ENCODE peak calls at places on chromosomes 4 and X, in six cellular contexts. G is psoas muscle, N is OCI-LY7, T is iris pigment epithelial cell, S is neuronal stem cell, W is transverse colon. H is an unnamed sample.

GRCh38 chrX:78384486-78384885 is 57.1 kb upstream of the CYSLTR1 start:
- DNase-seq in G (no peak), N (no peak), T (no peak), S (no peak), W (no peak), H (no peak)

GRCh38 chrX:41720125-41720780 is 3.7 kb upstream of the GPR82 start:
- DNase-seq in G (no peak), N (peak), T (peak), S (no peak), W (peak), H (peak)

GRCh38 chr4:26860922-26861433 is 337 bp downstream of the STIM2 start:
- DNase-seq in G (peak), N (peak), T (peak), S (peak), W (peak), H (peak)

GRCh38 chr4:70705146-70705855 is 16.5 kb upstream of the RUFY3 start:
- DNase-seq in G (peak), N (peak), T (peak), S (peak), W (peak), H (peak)

GRCh38 chr4:152064753-152065152 is 303.9 kb upstream of the GATB start:
- DNase-seq in G (no peak), N (no peak), T (no peak), S (no peak), W (no peak), H (no peak)

GRCh38 chrX:141375011-141375730 is 132.9 kb upstream of the SPANXC start:
- DNase-seq in G (no peak), N (no peak), T (peak), S (no peak), W (no peak), H (no peak)

GRCh38 chrX:40099046-40099968 is 1.5 kb upstream of the BCOR start:
- DNase-seq in G (peak), N (peak), T (peak), S (no peak), W (peak), H (peak)

GRCh38 chrX:69951756-69952155 is 98.0 kb downstream of the AWAT2 start:
- DNase-seq in G (no peak), N (no peak), T (no peak), S (no peak), W (no peak), H (no peak)

GRCh38 chr4:156774422-156774821 is 197.2 kb downstream of the PDGFC start:
- DNase-seq in G (peak), N (no peak), T (peak), S (no peak), W (no peak), H (no peak)

GRCh38 chrX:129577473-129577872 is 37.4 kb downstream of the OCRL start:
- DNase-seq in G (no peak), N (no peak), T (peak), S (no peak), W (no peak), H (no peak)

GRCh38 chr4:148203056-148203898 is 238.9 kb downstream of the NR3C2 start:
- DNase-seq in G (no peak), N (no peak), T (no peak), S (peak), W (no peak), H (no peak)

GRCh38 chrX:1138476-1138875 is 74.0 kb downstream of the CRLF2 start:
- DNase-seq in G (peak), N (no peak), T (no peak), S (no peak), W (no peak), H (no peak)

GRCh38 chr4:13093170-13093569 is 391.0 kb downstream of the RAB28 start:
- DNase-seq in G (no peak), N (no peak), T (no peak), S (no peak), W (no peak), H (no peak)

GRCh38 chrX:49155243-49155899 is 7.2 kb upstream of the MAGIX start:
- DNase-seq in G (no peak), N (peak), T (peak), S (peak), W (peak), H (peak)

GRCh38 chr4:53997901-53998300 is 66.5 kb downstream of the CHIC2 start:
- DNase-seq in G (no peak), N (no peak), T (no peak), S (no peak), W (no peak), H (no peak)

GRCh38 chr4:46878641-46879040 is 30.4 kb downstream of the COX7B2 start:
- DNase-seq in G (no peak), N (no peak), T (no peak), S (no peak), W (no peak), H (no peak)

GRCh38 chrX:51568586-51568985 is 50.1 kb downstream of the CENPVL3 start:
- DNase-seq in G (no peak), N (no peak), T (peak), S (no peak), W (no peak), H (no peak)

GRCh38 chr4:102501635-102502382 is 650 bp downstream of the NFKB1 start:
- DNase-seq in G (peak), N (peak), T (peak), S (peak), W (peak), H (peak)

GRCh38 chrX:1673337-1673736 is 58.5 kb downstream of the ASMT start:
- DNase-seq in G (no peak), N (peak), T (peak), S (no peak), W (peak), H (no peak)

GRCh38 chr4:13548059-13548983 is 4.0 kb upstream of the NKX3-2 start:
- DNase-seq in G (no peak), N (no peak), T (no peak), S (no peak), W (no peak), H (no peak)

GRCh38 chrX:318739-319578 is at the start of gene GTPBP6:
- DNase-seq in G (peak), N (peak), T (peak), S (peak), W (peak), H (peak)

GRCh38 chr4:183154701-183155391 is 55.8 kb downstream of the WWC2 start:
- DNase-seq in G (no peak), N (no peak), T (peak), S (no peak), W (peak), H (peak)

GRCh38 chrX:77347572-77347971 is 99.6 kb upstream of the FGF16 start:
- DNase-seq in G (no peak), N (no peak), T (no peak), S (no peak), W (no peak), H (no peak)

GRCh38 chrX:148649145-148649645 is 148.8 kb downstream of the AFF2 start:
- DNase-seq in G (no peak), N (no peak), T (no peak), S (no peak), W (no peak), H (no peak)

GRCh38 chr4:101774807-101775206 is 15.7 kb upstream of the BANK1 start:
- DNase-seq in G (no peak), N (no peak), T (peak), S (no peak), W (no peak), H (no peak)

GRCh38 chrX:149937881-149938426 is 337 bp downstream of the EOLA2 start:
- DNase-seq in G (peak), N (no peak), T (peak), S (no peak), W (peak), H (peak)

GRCh38 chr4:125368161-125368560 is 53.4 kb downstream of the FAT4 start:
- DNase-seq in G (no peak), N (no peak), T (peak), S (no peak), W (no peak), H (no peak)

GRCh38 chr4:104302731-104303130 is 192.0 kb downstream of the CXXC4 start:
- DNase-seq in G (no peak), N (no peak), T (no peak), S (no peak), W (no peak), H (no peak)

GRCh38 chrX:20221902-20222301 is 44.8 kb downstream of the RPS6KA3 start:
- DNase-seq in G (no peak), N (no peak), T (peak), S (no peak), W (no peak), H (no peak)

GRCh38 chr4:79160962-79161361 is 164.9 kb downstream of the NAA11 start:
- DNase-seq in G (no peak), N (no peak), T (no peak), S (no peak), W (no peak), H (no peak)

GRCh38 chrX:1434871-1435240 is 17.9 kb downstream of the ASMTL start:
- DNase-seq in G (no peak), N (no peak), T (no peak), S (no peak), W (no peak), H (no peak)

GRCh38 chrX:22351966-22352365 is 79.3 kb downstream of the CBLL2 start:
- DNase-seq in G (no peak), N (no peak), T (no peak), S (no peak), W (no peak), H (no peak)

GRCh38 chrX:48493890-48494364 is 14.9 kb upstream of the PORCN start:
- DNase-seq in G (no peak), N (no peak), T (peak), S (peak), W (no peak), H (peak)

GRCh38 chr4:81030061-81030616 is 369 bp upstream of the BMP3 start:
- DNase-seq in G (no peak), N (peak), T (no peak), S (no peak), W (no peak), H (no peak)

GRCh38 chr4:26268246-26268645 is 52.6 kb upstream of the RBPJ start:
- DNase-seq in G (no peak), N (no peak), T (no peak), S (no peak), W (no peak), H (no peak)

GRCh38 chr4:128980816-128981326 is 112.5 kb downstream of the SCLT1 start:
- DNase-seq in G (no peak), N (no peak), T (no peak), S (no peak), W (no peak), H (no peak)

GRCh38 chr4:157664726-157665125 is 444.2 kb downstream of the GRIA2 start:
- DNase-seq in G (no peak), N (no peak), T (peak), S (no peak), W (no peak), H (no peak)

GRCh38 chr4:16119981-16120380 is 36.2 kb upstream of the PROM1 start:
- DNase-seq in G (no peak), N (no peak), T (no peak), S (no peak), W (no peak), H (no peak)

GRCh38 chr4:63728480-63729177 is 680.6 kb downstream of the TECRL start:
- DNase-seq in G (no peak), N (no peak), T (peak), S (peak), W (no peak), H (no peak)